ENCODE peak calls at places on chromosomes 1 and 21, in five cellular contexts. One of them, this sample, is unnamed. For H3K4me1 and H3K27me3, the result is how much of the 10 kb centered on the place peaks cover.

GRCh38 chr1:73310797-73311381 is 887.1 kb downstream of the LRRIQ3 start:
- DNase-seq in esophagus squamous epithelium: no peak
- DNase-seq in lower lobe of right lung: no peak
- DNase-seq in hepatocyte: no peak
- DNase-seq in heart left ventricle: no peak
- DNase-seq in this sample: no peak

GRCh38 chr1:183403386-183403957 is 14.7 kb downstream of the NMNAT2 start:
- DNase-seq in esophagus squamous epithelium: no peak
- DNase-seq in hepatocyte: no peak
- DNase-seq in lower lobe of right lung: no peak
- DNase-seq in heart left ventricle: no peak
- DNase-seq in this sample: no peak

GRCh38 chr1:19067187-19067911 is 110.9 kb upstream of the IFFO2 start:
- DNase-seq in hepatocyte: no peak
- DNase-seq in heart left ventricle: no peak
- DNase-seq in lower lobe of right lung: no peak
- DNase-seq in esophagus squamous epithelium: no peak
- DNase-seq in this sample: peak

GRCh38 chr1:232576537-232576936 is 53.4 kb downstream of the SIPA1L2 start:
- DNase-seq in esophagus squamous epithelium: no peak
- DNase-seq in heart left ventricle: no peak
- DNase-seq in lower lobe of right lung: no peak
- DNase-seq in hepatocyte: no peak
- DNase-seq in this sample: no peak

GRCh38 chr1:50358962-50359361 is 64.3 kb downstream of the DMRTA2 start:
- DNase-seq in heart left ventricle: no peak
- DNase-seq in esophagus squamous epithelium: no peak
- DNase-seq in hepatocyte: no peak
- DNase-seq in lower lobe of right lung: no peak
- DNase-seq in this sample: no peak

GRCh38 chr1:187920976-187921375 is 1092.2 kb downstream of the PLA2G4A start:
- DNase-seq in lower lobe of right lung: no peak
- DNase-seq in esophagus squamous epithelium: no peak
- DNase-seq in hepatocyte: no peak
- DNase-seq in heart left ventricle: no peak
- DNase-seq in this sample: no peak

GRCh38 chr1:44110916-44111315 is 7.7 kb upstream of the KLF17 start:
- DNase-seq in heart left ventricle: no peak
- DNase-seq in lower lobe of right lung: no peak
- DNase-seq in hepatocyte: no peak
- DNase-seq in esophagus squamous epithelium: no peak
- DNase-seq in this sample: no peak

GRCh38 chr1:27161594-27161993 is 6.7 kb upstream of the SLC9A1 start:
- DNase-seq in lower lobe of right lung: no peak
- DNase-seq in heart left ventricle: no peak
- DNase-seq in hepatocyte: peak
- DNase-seq in esophagus squamous epithelium: no peak
- DNase-seq in this sample: peak

GRCh38 chr1:191592111-191592510 is 566.2 kb upstream of the RGS18 start:
- DNase-seq in esophagus squamous epithelium: no peak
- DNase-seq in hepatocyte: no peak
- DNase-seq in heart left ventricle: no peak
- DNase-seq in lower lobe of right lung: no peak
- DNase-seq in this sample: no peak

GRCh38 chr1:54460346-54460745 is 54.2 kb upstream of the SSBP3 start:
- DNase-seq in heart left ventricle: no peak
- DNase-seq in esophagus squamous epithelium: no peak
- DNase-seq in hepatocyte: no peak
- DNase-seq in lower lobe of right lung: no peak
- DNase-seq in this sample: no peak

GRCh38 chr1:235558783-235559182 is 54.5 kb upstream of the B3GALNT2 start:
- DNase-seq in hepatocyte: no peak
- DNase-seq in heart left ventricle: no peak
- DNase-seq in esophagus squamous epithelium: no peak
- DNase-seq in lower lobe of right lung: no peak
- DNase-seq in this sample: no peak

GRCh38 chr1:158272681-158273080 is 17.0 kb upstream of the CD1C start:
- DNase-seq in lower lobe of right lung: no peak
- DNase-seq in esophagus squamous epithelium: no peak
- DNase-seq in heart left ventricle: no peak
- DNase-seq in hepatocyte: no peak
- DNase-seq in this sample: no peak

GRCh38 chr1:43970502-43970901 is 692 bp downstream of the DPH2 start:
- DNase-seq in heart left ventricle: no peak
- DNase-seq in esophagus squamous epithelium: no peak
- DNase-seq in lower lobe of right lung: no peak
- DNase-seq in hepatocyte: no peak
- DNase-seq in this sample: no peak

GRCh38 chr1:17717595-17717994 is 37.5 kb upstream of the ACTL8 start:
- DNase-seq in hepatocyte: no peak
- DNase-seq in heart left ventricle: no peak
- DNase-seq in esophagus squamous epithelium: no peak
- DNase-seq in lower lobe of right lung: no peak
- DNase-seq in this sample: no peak

GRCh38 chr1:39238476-39238875 is 34.0 kb downstream of the MACF1 start:
- DNase-seq in heart left ventricle: no peak
- DNase-seq in esophagus squamous epithelium: no peak
- DNase-seq in hepatocyte: peak
- DNase-seq in lower lobe of right lung: no peak
- DNase-seq in this sample: no peak

GRCh38 chr1:61490924-61491323 is 234.0 kb downstream of the TM2D1 start:
- DNase-seq in heart left ventricle: no peak
- DNase-seq in hepatocyte: no peak
- DNase-seq in lower lobe of right lung: no peak
- DNase-seq in esophagus squamous epithelium: no peak
- DNase-seq in this sample: no peak

GRCh38 chr1:160761886-160762285 is 22.8 kb downstream of the SLAMF7 start:
- DNase-seq in lower lobe of right lung: no peak
- DNase-seq in heart left ventricle: no peak
- DNase-seq in esophagus squamous epithelium: no peak
- DNase-seq in hepatocyte: no peak
- DNase-seq in this sample: no peak

GRCh38 chr1:84573481-84573966 is 716 bp downstream of the CTBS start:
- DNase-seq in hepatocyte: no peak
- DNase-seq in lower lobe of right lung: no peak
- DNase-seq in esophagus squamous epithelium: no peak
- DNase-seq in heart left ventricle: no peak
- DNase-seq in this sample: no peak

GRCh38 chr1:165892935-165893334 is 65.5 kb downstream of the UCK2 start:
- DNase-seq in esophagus squamous epithelium: no peak
- DNase-seq in lower lobe of right lung: no peak
- DNase-seq in heart left ventricle: no peak
- DNase-seq in hepatocyte: no peak
- DNase-seq in this sample: no peak

GRCh38 chr21:17660862-17661261 is 48.2 kb upstream of the BTG3 start:
- DNase-seq in heart left ventricle: no peak
- DNase-seq in esophagus squamous epithelium: no peak
- DNase-seq in lower lobe of right lung: peak
- DNase-seq in hepatocyte: no peak
- DNase-seq in this sample: no peak

GRCh38 chr1:182556279-182556678 is 32.8 kb downstream of the RNASEL start:
- DNase-seq in hepatocyte: no peak
- DNase-seq in esophagus squamous epithelium: no peak
- DNase-seq in heart left ventricle: no peak
- DNase-seq in lower lobe of right lung: no peak
- DNase-seq in this sample: no peak

GRCh38 chr21:45542242-45542666 is at the start of gene SLC19A1:
- DNase-seq in hepatocyte: peak
- DNase-seq in heart left ventricle: peak
- DNase-seq in lower lobe of right lung: peak
- DNase-seq in esophagus squamous epithelium: no peak
- DNase-seq in this sample: peak

GRCh38 chr1:117541585-117541984 is 64.3 kb upstream of the TENT5C start:
- DNase-seq in lower lobe of right lung: no peak
- DNase-seq in esophagus squamous epithelium: no peak
- DNase-seq in hepatocyte: no peak
- DNase-seq in heart left ventricle: no peak
- DNase-seq in this sample: no peak

GRCh38 chr1:207805841-207806421 is 54.1 kb downstream of the CD46 start:
- DNase-seq in esophagus squamous epithelium: no peak
- DNase-seq in lower lobe of right lung: peak
- DNase-seq in heart left ventricle: peak
- DNase-seq in hepatocyte: peak
- DNase-seq in this sample: no peak

GRCh38 chr1:89631756-89632155 is 1.2 kb upstream of the LRRC8C start:
- DNase-seq in lower lobe of right lung: no peak
- DNase-seq in hepatocyte: no peak
- DNase-seq in esophagus squamous epithelium: no peak
- DNase-seq in heart left ventricle: no peak
- DNase-seq in this sample: no peak
- H3K4me1 ChIP-seq in lower lobe of right lung: under half
- H3K4me1 ChIP-seq in hepatocyte: under half
- H3K4me1 ChIP-seq in esophagus squamous epithelium: half or more
- H3K4me1 ChIP-seq in heart left ventricle: under half
- H3K4me1 ChIP-seq in this sample: under half

GRCh38 chr1:226064168-226064815 is 1.8 kb downstream of the H3-3A start:
- DNase-seq in hepatocyte: no peak
- DNase-seq in lower lobe of right lung: no peak
- DNase-seq in esophagus squamous epithelium: no peak
- DNase-seq in heart left ventricle: no peak
- DNase-seq in this sample: peak

GRCh38 chr1:226061793-226062557 is 541 bp upstream of the H3-3A start:
- DNase-seq in lower lobe of right lung: peak
- DNase-seq in heart left ventricle: peak
- DNase-seq in esophagus squamous epithelium: no peak
- DNase-seq in hepatocyte: peak
- DNase-seq in this sample: peak

GRCh38 chr1:226063362-226064167 is 1.0 kb downstream of the H3-3A start:
- DNase-seq in lower lobe of right lung: peak
- DNase-seq in hepatocyte: peak
- DNase-seq in heart left ventricle: peak
- DNase-seq in esophagus squamous epithelium: no peak
- DNase-seq in this sample: peak

GRCh38 chr1:226060976-226061792 is 1.3 kb upstream of the H3-3A start:
- DNase-seq in esophagus squamous epithelium: no peak
- DNase-seq in heart left ventricle: no peak
- DNase-seq in lower lobe of right lung: no peak
- DNase-seq in hepatocyte: no peak
- DNase-seq in this sample: peak

DNA sequence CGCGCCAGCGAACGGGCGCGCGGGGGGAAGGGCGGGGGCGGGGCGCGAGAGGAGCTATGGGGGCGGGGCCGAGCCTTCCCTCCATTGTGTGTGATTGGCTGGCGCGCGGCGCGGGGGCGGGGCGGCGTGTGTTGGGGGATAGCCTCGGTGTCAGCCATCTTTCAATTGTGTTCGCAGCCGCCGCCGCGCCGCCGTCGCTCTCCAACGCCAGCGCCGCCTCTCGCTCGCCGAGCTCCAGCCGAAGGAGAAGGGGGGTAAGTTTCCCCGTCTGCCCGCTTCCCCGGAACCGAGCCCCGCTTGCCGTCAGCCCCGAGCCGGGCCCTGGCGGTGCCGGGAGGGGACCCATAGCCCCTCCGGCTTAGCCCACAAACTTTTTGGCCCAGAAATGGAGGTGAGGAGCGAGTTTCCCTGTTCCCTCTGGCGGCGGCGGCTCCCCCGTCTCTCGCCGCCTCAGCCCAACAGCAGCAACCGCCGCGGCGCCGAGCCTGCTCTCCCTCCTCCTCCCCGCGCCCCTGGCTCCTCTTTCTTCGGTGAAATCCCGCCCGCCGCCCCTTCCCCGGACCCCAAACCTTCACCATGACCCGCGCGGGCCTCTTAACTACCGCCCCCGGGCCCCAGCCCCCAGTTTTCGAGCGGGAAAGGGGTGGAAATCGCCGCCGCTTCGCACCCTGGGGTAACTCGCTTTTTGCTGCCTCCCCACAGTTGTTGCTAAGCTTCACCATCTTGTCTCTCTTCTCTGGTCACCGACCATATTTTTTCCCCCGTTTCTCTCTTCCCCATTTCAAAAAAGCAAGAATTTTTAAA is at the start of gene H3-3A:
- DNase-seq in esophagus squamous epithelium: peak
- DNase-seq in lower lobe of right lung: peak
- DNase-seq in hepatocyte: peak
- DNase-seq in heart left ventricle: peak
- DNase-seq in this sample: peak
- TF ChIP-seq CTCF in esophagus squamous epithelium: peak
- TF ChIP-seq CTCF in lower lobe of right lung: no peak
- TF ChIP-seq CTCF in hepatocyte: peak
- TF ChIP-seq CTCF in heart left ventricle: no peak
- TF ChIP-seq CTCF in this sample: no peak

GRCh38 chr1:29412591-29412990 is 176.3 kb downstream of the PTPRU start:
- DNase-seq in hepatocyte: no peak
- DNase-seq in esophagus squamous epithelium: no peak
- DNase-seq in lower lobe of right lung: no peak
- DNase-seq in heart left ventricle: no peak
- DNase-seq in this sample: no peak

GRCh38 chr1:29415156-29415830 is 179.0 kb downstream of the PTPRU start:
- DNase-seq in hepatocyte: no peak
- DNase-seq in heart left ventricle: no peak
- DNase-seq in lower lobe of right lung: no peak
- DNase-seq in esophagus squamous epithelium: no peak
- DNase-seq in this sample: no peak

GRCh38 chr1:29414091-29414490 is 177.8 kb downstream of the PTPRU start:
- DNase-seq in esophagus squamous epithelium: no peak
- DNase-seq in hepatocyte: no peak
- DNase-seq in lower lobe of right lung: no peak
- DNase-seq in heart left ventricle: no peak
- DNase-seq in this sample: no peak

GRCh38 chr1:29415861-29416260 is 179.5 kb downstream of the PTPRU start:
- DNase-seq in hepatocyte: no peak
- DNase-seq in esophagus squamous epithelium: no peak
- DNase-seq in heart left ventricle: no peak
- DNase-seq in lower lobe of right lung: no peak
- DNase-seq in this sample: no peak

GRCh38 chr1:29413661-29414060 is 177.3 kb downstream of the PTPRU start:
- DNase-seq in esophagus squamous epithelium: no peak
- DNase-seq in hepatocyte: no peak
- DNase-seq in heart left ventricle: no peak
- DNase-seq in lower lobe of right lung: no peak
- DNase-seq in this sample: no peak
- H3K27me3 ChIP-seq in esophagus squamous epithelium: under half
- H3K27me3 ChIP-seq in hepatocyte: under half
- H3K27me3 ChIP-seq in heart left ventricle: under half
- H3K27me3 ChIP-seq in lower lobe of right lung: under half
- H3K27me3 ChIP-seq in this sample: under half

DNA sequence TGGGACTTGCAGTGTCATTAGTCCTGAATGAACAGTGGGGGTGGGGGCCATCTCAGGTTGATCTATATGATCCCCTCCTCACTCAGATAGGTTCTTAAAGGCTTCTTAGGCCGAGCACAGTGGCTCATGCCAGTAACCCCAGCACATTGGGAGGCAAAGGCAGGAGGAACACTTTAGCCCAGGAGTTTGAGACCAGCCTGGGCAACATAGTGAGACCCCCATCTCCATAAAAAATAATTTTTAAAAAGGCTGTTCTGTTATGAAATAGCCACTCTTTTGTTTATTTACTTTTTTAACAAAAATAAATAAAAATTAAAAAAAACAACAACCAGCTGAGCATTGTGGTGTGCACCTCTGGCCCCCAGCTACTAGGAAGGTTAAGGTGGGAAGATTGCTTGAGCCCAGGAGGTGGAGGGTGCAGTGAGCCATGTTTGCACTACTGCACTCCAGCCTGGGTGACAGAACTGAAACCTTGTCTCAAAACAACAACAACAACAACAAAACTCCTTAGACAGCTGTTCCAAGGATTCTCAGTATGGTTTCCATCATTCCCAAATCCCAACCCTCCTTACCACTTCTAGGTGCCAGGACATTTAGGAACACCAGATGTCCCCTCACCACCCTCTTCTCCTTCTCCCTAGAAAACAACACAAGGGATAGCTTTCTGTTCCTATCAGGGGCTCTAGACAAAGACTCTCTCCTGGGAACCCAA is 2.0 kb upstream of the TRAPPC3 start:
- DNase-seq in lower lobe of right lung: no peak
- DNase-seq in hepatocyte: no peak
- DNase-seq in esophagus squamous epithelium: no peak
- DNase-seq in heart left ventricle: no peak
- DNase-seq in this sample: no peak
- H3K4me1 ChIP-seq in lower lobe of right lung: half or more
- H3K4me1 ChIP-seq in hepatocyte: under half
- H3K4me1 ChIP-seq in esophagus squamous epithelium: half or more
- H3K4me1 ChIP-seq in heart left ventricle: half or more
- H3K4me1 ChIP-seq in this sample: under half